ENCODE peak calls at places on chromosomes 3 and 15, in nine cellular contexts. U, E, T, Q, P, S, R, F and I are unnamed samples.

GRCh38 chr15:48616216-48616615 is 29.3 kb downstream of the FBN1 start:
- DNase-seq in U (no peak), E (no peak), T (no peak), Q (no peak), P (no peak), S (no peak), R (no peak), F (no peak), I (no peak)

GRCh38 chr3:176663819-176664218 is 533.5 kb downstream of the TBL1XR1 start:
- DNase-seq in U (no peak), E (peak; percentile 78), T (peak; percentile 76), Q (peak; percentile 48), P (no peak), S (no peak), R (no peak), F (peak; percentile 59), I (peak; percentile 43)

GRCh38 chr3:125137432-125138033 is 75.0 kb downstream of the SLC12A8 start:
- DNase-seq in U (no peak), E (peak; percentile 66), T (peak; percentile 91), Q (peak; percentile 69), P (no peak), S (no peak), R (no peak), F (peak; percentile 50), I (no peak)

GRCh38 chr15:29668120-29668602 is 154.1 kb downstream of the TJP1 start:
- DNase-seq in U (peak; percentile 72), E (peak; percentile 94), T (peak; percentile 85), Q (peak; percentile 75), P (peak; percentile 83), S (peak; percentile 74), R (peak; percentile 79), F (peak; percentile 90), I (peak; percentile 34)

GRCh38 chr3:76470285-76470684 is 569.6 kb upstream of the ROBO2 start:
- DNase-seq in U (no peak), E (no peak), T (peak; percentile 71), Q (no peak), P (no peak), S (no peak), R (no peak), F (peak; percentile 60), I (no peak)

GRCh38 chr3:153291052-153291689 is 129.1 kb downstream of the RAP2B start:
- DNase-seq in U (no peak), E (peak; percentile 65), T (peak; percentile 15), Q (peak; percentile 29), P (no peak), S (no peak), R (no peak), F (peak; percentile 68), I (no peak)

GRCh38 chr15:45114076-45114750 is at the start of the genes DUOX2 and DUOXA2:
- DNase-seq in U (no peak), E (no peak), T (no peak), Q (no peak), P (peak; percentile 23), S (no peak), R (no peak), F (no peak), I (no peak)

GRCh38 chr15:57343526-57343925 is 32.8 kb upstream of the CGNL1 start:
- DNase-seq in U (no peak), E (no peak), T (no peak), Q (no peak), P (no peak), S (no peak), R (no peak), F (no peak), I (no peak)

GRCh38 chr3:167864559-167864887 is 129.0 kb downstream of the SERPINI1 start:
- DNase-seq in U (no peak), E (no peak), T (no peak), Q (no peak), P (no peak), S (peak; percentile 91), R (no peak), F (no peak), I (no peak)

GRCh38 chr15:41878355-41878699 is 15.5 kb downstream of the SPTBN5 start:
- DNase-seq in U (no peak), E (no peak), T (no peak), Q (no peak), P (no peak), S (no peak), R (no peak), F (no peak), I (no peak)

GRCh38 chr15:42110367-42110766 is 16.0 kb upstream of the PLA2G4D start:
- DNase-seq in U (no peak), E (no peak), T (no peak), Q (no peak), P (no peak), S (no peak), R (no peak), F (peak; percentile 24), I (no peak)

GRCh38 chr15:31392761-31393401 is 66.2 kb downstream of the KLF13 start:
- DNase-seq in U (peak; percentile 25), E (no peak), T (no peak), Q (no peak), P (no peak), S (no peak), R (no peak), F (no peak), I (no peak)

GRCh38 chr3:127639173-127640030 is 10.4 kb downstream of the PODXL2 start:
- DNase-seq in U (no peak), E (peak; percentile 56), T (peak; percentile 33), Q (peak; percentile 69), P (no peak), S (no peak), R (no peak), F (peak; percentile 53), I (no peak)

GRCh38 chr3:138945646-138946553 is 1.0 kb downstream of the FOXL2 start:
- DNase-seq in U (no peak), E (peak; percentile 38), T (peak; percentile 23), Q (no peak), P (peak; percentile 71), S (no peak), R (no peak), F (peak; percentile 66), I (no peak)

GRCh38 chr15:51939216-51939615 is 32.4 kb downstream of the LEO1 start:
- DNase-seq in U (no peak), E (no peak), T (peak; percentile 15), Q (no peak), P (no peak), S (no peak), R (no peak), F (no peak), I (no peak)

GRCh38 chr15:51931638-51932037 is 39.9 kb downstream of the LEO1 start:
- DNase-seq in U (no peak), E (peak; percentile 69), T (peak; percentile 29), Q (peak; percentile 70), P (no peak), S (no peak), R (no peak), F (peak; percentile 85), I (no peak)

GRCh38 chr15:51938286-51938685 is 33.3 kb downstream of the LEO1 start:
- DNase-seq in U (no peak), E (no peak), T (no peak), Q (no peak), P (no peak), S (no peak), R (no peak), F (peak; percentile 58), I (no peak)

GRCh38 chr15:51935466-51936118 is 36.0 kb downstream of the LEO1 start:
- DNase-seq in U (no peak), E (no peak), T (no peak), Q (no peak), P (no peak), S (no peak), R (no peak), F (no peak), I (no peak)

DNA sequence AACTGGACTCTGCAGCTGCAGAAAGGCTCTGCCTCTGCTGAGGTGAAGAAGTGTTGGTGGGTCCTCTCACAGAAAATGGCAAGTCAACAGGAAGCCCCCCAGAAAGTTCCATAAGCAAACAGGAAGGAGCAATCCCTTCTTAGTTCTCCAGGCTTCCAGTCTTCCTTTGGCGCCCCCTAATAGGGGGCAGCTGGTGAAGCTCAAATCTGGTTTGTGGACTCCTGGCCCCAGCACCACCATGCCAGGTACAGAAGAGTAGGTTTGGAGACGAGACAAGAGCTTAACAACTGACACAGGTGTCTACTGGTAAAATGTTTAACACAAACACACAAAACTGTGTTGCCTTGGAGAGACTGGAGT is 35.5 kb downstream of the LEO1 start:
- DNase-seq in U (no peak), E (no peak), T (no peak), Q (no peak), P (peak; percentile 19), S (no peak), R (no peak), F (no peak), I (no peak)
- TF ChIP-seq CTCF in U (no peak), E (no peak), T (no peak), Q (peak; percentile 30), P (no peak), S (no peak), R (no peak), F (no peak), I (no peak)

GRCh38 chr15:23912191-23912590 is 225.1 kb upstream of the NDN start:
- DNase-seq in U (peak; percentile 46), E (no peak), T (no peak), Q (no peak), P (peak; percentile 70), S (no peak), R (no peak), F (no peak), I (no peak)

GRCh38 chr15:23910030-23910429 is 222.9 kb upstream of the NDN start:
- DNase-seq in U (no peak), E (no peak), T (no peak), Q (no peak), P (no peak), S (no peak), R (no peak), F (no peak), I (no peak)
- TF ChIP-seq CTCF in U (no peak), E (no peak), T (no peak), Q (no peak), P (no peak), S (no peak), R (no peak), F (no peak), I (no peak)

DNA sequence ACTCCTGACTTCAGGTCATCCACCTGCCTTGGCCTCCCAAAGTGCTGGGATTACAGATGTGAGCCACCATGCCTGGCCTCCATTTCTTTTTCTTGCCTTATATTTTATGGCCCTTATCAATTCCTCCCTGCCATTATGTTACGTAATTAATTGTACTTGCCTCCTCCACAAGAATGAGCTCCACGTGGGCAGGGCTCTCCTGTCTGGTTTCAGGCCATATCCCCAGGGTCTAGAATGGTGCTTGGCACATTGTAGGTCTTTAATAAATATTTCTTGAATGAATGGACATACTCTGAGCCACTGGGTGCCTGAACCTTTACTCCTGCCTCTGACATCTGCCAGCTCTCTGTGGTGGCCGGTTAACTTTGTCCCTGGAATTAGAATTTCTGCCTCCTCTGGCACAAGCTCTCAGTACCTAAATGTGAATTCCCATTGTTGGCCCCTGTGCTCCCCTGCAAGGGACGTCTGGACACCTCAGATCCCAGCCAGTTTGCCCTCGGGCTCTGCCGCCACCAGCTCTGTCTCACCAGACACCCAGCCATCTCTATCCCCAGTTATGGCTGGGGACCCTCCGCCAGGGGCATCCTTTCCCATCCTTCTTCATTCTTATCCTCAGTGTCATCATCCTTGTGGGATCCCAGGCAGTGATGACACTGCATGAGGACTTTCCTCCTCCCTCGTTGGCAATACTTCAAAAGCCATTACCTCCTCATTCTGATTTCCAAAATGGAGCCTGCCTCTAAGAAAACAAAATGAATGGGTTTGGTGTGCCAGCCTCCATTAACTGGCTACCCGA is 165.6 kb upstream of the SMAD3 start:
- DNase-seq in U (no peak), E (peak; percentile 12), T (peak; percentile 31), Q (peak; percentile 78), P (no peak), S (no peak), R (no peak), F (no peak), I (no peak)
- TF ChIP-seq CTCF in U (no peak), E (no peak), T (no peak), Q (peak; percentile 48), P (no peak), S (no peak), R (no peak), F (no peak), I (no peak)

GRCh38 chr3:481680-482079 is 285.1 kb downstream of the CHL1 start:
- DNase-seq in U (no peak), E (peak; percentile 6), T (no peak), Q (no peak), P (no peak), S (no peak), R (no peak), F (peak; percentile 25), I (no peak)
- TF ChIP-seq CTCF in U (no peak), E (peak; percentile 11), T (peak; percentile 38), Q (peak; percentile 22), P (no peak), S (no peak), R (no peak), F (peak; percentile 48), I (no peak)